ENCODE peak calls at places on chromosomes 13 and 19, in five cellular contexts. H is SK-N-SH, U is IMR-90, N is A549, V is HCT116. X is an unnamed sample.

GRCh38 chr13:34189946-34190345 is 372.0 kb downstream of the RFC3 start:
- DNase-seq in U (no peak), N (no peak), H (no peak), V (no peak), X (no peak)

GRCh38 chr13:62320129-62320724 is 904.6 kb upstream of the PCDH20 start:
- DNase-seq in N (peak), H (peak), U (peak), V (peak), X (no peak)

GRCh38 chr19:51136333-51136732 is 5.8 kb upstream of the SIGLEC7 start:
- DNase-seq in H (no peak), V (no peak), N (no peak), U (no peak), X (no peak)

GRCh38 chr13:106566682-106567420 is 1.1 kb downstream of the ARGLU1 start:
- DNase-seq in H (peak), U (peak), V (no peak), N (peak), X (peak)

GRCh38 chr13:85675508-85675907 is 123.7 kb downstream of the SLITRK6 start:
- DNase-seq in U (no peak), V (no peak), H (no peak), N (no peak), X (no peak)

GRCh38 chr19:13717194-13717643 is 47.1 kb upstream of the MRI1 start:
- DNase-seq in H (no peak), V (no peak), N (no peak), U (peak), X (peak)

GRCh38 chr13:52319876-52320275 is 86.1 kb downstream of the THSD1 start:
- DNase-seq in N (no peak), H (no peak), U (peak), V (no peak), X (no peak)

GRCh38 chr19:49210108-49210900 is 52.7 kb downstream of the TRPM4 start:
- DNase-seq in V (no peak), U (no peak), H (peak), N (no peak), X (peak)

GRCh38 chr19:35041548-35042055 is at the start of gene HPN:
- DNase-seq in H (no peak), N (no peak), U (no peak), V (no peak), X (peak)

GRCh38 chr13:23175920-23176319 is 4.9 kb upstream of the SGCG start:
- DNase-seq in H (no peak), N (no peak), U (peak), V (peak), X (no peak)

GRCh38 chr19:11111771-11112144 is 22.5 kb downstream of the LDLR start:
- DNase-seq in H (no peak), N (no peak), V (no peak), U (no peak), X (no peak)

GRCh38 chr19:42378225-42378929 is 11.7 kb downstream of the CNFN start:
- DNase-seq in N (no peak), V (no peak), H (no peak), U (no peak), X (no peak)

GRCh38 chr13:84651288-84651687 is 769.0 kb upstream of the SLITRK1 start:
- DNase-seq in V (no peak), N (no peak), U (peak), H (no peak), X (no peak)

GRCh38 chr19:30070198-30070969 is 128.3 kb downstream of the URI1 start:
- DNase-seq in N (no peak), U (no peak), V (no peak), H (no peak), X (no peak)

GRCh38 chr13:73809561-73809960 is 324.6 kb downstream of the KLF12 start:
- DNase-seq in U (peak), N (no peak), H (no peak), V (no peak), X (no peak)

GRCh38 chr19:57688011-57688763 is 6.4 kb downstream of the ZNF551 start:
- DNase-seq in N (no peak), U (no peak), H (no peak), V (no peak), X (no peak)

GRCh38 chr13:31970237-31970930 is 61.2 kb upstream of the FRY start:
- DNase-seq in V (no peak), U (peak), H (no peak), N (no peak), X (no peak)

GRCh38 chr19:55638864-55639359 is 1.9 kb upstream of the ZNF580 start:
- DNase-seq in H (peak), N (peak), V (no peak), U (peak), X (no peak)

GRCh38 chr19:15251749-15252397 is 19.6 kb upstream of the EPHX3 start:
- DNase-seq in V (no peak), U (peak), N (peak), H (peak), X (peak)

GRCh38 chr19:8081569-8082550 is 29.3 kb downstream of the CCL25 start:
- DNase-seq in V (no peak), H (no peak), U (no peak), N (no peak), X (no peak)

GRCh38 chr19:19460761-19461265 is 54.5 kb downstream of the TSSK6 start:
- DNase-seq in H (peak), U (peak), N (no peak), V (no peak), X (no peak)

GRCh38 chr19:51689751-51690358 is 3.3 kb upstream of the SPACA6 start:
- DNase-seq in V (no peak), U (no peak), N (peak), H (peak), X (peak)

GRCh38 chr13:19960673-19961015 is 2.1 kb downstream of the ZMYM2 start:
- DNase-seq in V (no peak), H (no peak), U (no peak), N (no peak), X (no peak)

GRCh38 chr19:17327068-17327653 is 7.5 kb downstream of the ANO8 start:
- DNase-seq in N (no peak), V (no peak), U (no peak), H (no peak), X (no peak)

GRCh38 chr13:39263033-39263432 is 224.8 kb downstream of the NHLRC3 start:
- DNase-seq in U (peak), H (peak), N (peak), V (peak), X (peak)

GRCh38 chr13:74554581-74555290 is 420.5 kb upstream of the KLF12 start:
- DNase-seq in N (no peak), U (no peak), V (no peak), H (peak), X (no peak)

GRCh38 chr13:44411841-44412240 is 38.2 kb downstream of the SERP2 start:
- DNase-seq in N (no peak), V (no peak), U (no peak), H (no peak), X (no peak)

GRCh38 chr13:44414771-44415170 is 41.1 kb downstream of the SERP2 start:
- DNase-seq in N (no peak), H (no peak), V (no peak), U (no peak), X (no peak)

GRCh38 chr13:44412341-44412935 is 38.8 kb downstream of the SERP2 start:
- DNase-seq in N (no peak), V (no peak), U (no peak), H (no peak), X (no peak)

GRCh38 chr13:44410328-44410859 is 36.8 kb downstream of the SERP2 start:
- DNase-seq in H (no peak), N (no peak), V (no peak), U (no peak), X (no peak)

GRCh38 chr13:44413095-44413494 is 39.5 kb downstream of the SERP2 start:
- DNase-seq in U (peak), V (no peak), N (no peak), H (no peak), X (no peak)
- TF ChIP-seq RAD21 in U (no peak), V (no peak), N (no peak), H (no peak), X (no peak)

GRCh38 chr19:778910-779653 is 18.2 kb upstream of the PTBP1 start:
- DNase-seq in V (no peak), H (no peak), N (peak), U (peak), X (no peak)

GRCh38 chr19:784541-784940 is 12.7 kb upstream of the PTBP1 start:
- DNase-seq in U (no peak), V (no peak), N (peak), H (no peak), X (no peak)

GRCh38 chr19:780935-781334 is 16.3 kb upstream of the PTBP1 start:
- DNase-seq in V (no peak), U (no peak), H (no peak), N (no peak), X (no peak)

GRCh38 chr19:781800-782194 is 15.5 kb upstream of the PTBP1 start:
- DNase-seq in V (no peak), H (no peak), N (peak), U (no peak), X (no peak)

GRCh38 chr19:782195-783043 is 14.8 kb upstream of the PTBP1 start:
- DNase-seq in V (no peak), N (peak), U (peak), H (no peak), X (no peak)
- TF ChIP-seq RAD21 in V (no peak), N (no peak), U (no peak), H (no peak), X (no peak)

GRCh38 chr13:75876371-75877050 is 240.4 kb downstream of the LMO7 start:
- DNase-seq in U (peak), V (peak), N (peak), H (peak), X (peak)
- TF ChIP-seq RAD21 in U (peak), V (peak), N (peak), H (peak), X (peak)

GRCh38 chr19:6983448-6983847 is 37.8 kb downstream of the MBD3L2B start:
- DNase-seq in N (no peak), H (no peak), V (no peak), U (no peak), X (no peak)
- TF ChIP-seq RAD21 in N (no peak), H (no peak), V (no peak), U (no peak), X (no peak)

GRCh38 chr13:26228080-26228479 is 6.0 kb upstream of the RNF6 start:
- DNase-seq in V (no peak), H (no peak), N (no peak), U (no peak), X (no peak)
- TF ChIP-seq RAD21 in V (no peak), H (no peak), N (no peak), U (no peak), X (no peak)

DNA sequence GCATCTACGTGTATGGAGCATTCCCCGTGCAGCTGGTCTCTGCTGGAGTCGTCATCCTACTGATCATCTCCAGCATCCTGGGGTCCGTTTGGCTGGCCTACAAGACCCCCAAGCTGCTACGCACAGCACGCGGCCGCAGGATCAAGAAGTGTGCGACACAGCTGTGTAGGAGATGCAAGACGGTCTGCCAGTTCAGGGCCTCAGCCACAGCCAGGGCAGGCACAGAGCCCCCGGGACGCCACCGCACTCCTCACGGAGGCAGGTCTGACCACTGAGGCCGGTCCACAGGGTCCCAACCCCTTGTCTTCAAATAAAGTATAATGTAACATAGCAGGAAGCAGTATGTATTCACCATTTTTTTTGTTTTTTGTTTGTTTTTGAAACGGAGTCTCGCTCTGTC is 6.1 kb downstream of the PRR22 start:
- DNase-seq in H (no peak), U (no peak), N (no peak), V (no peak), X (no peak)
- TF ChIP-seq RAD21 in H (no peak), U (no peak), N (no peak), V (no peak), X (no peak)

DNA sequence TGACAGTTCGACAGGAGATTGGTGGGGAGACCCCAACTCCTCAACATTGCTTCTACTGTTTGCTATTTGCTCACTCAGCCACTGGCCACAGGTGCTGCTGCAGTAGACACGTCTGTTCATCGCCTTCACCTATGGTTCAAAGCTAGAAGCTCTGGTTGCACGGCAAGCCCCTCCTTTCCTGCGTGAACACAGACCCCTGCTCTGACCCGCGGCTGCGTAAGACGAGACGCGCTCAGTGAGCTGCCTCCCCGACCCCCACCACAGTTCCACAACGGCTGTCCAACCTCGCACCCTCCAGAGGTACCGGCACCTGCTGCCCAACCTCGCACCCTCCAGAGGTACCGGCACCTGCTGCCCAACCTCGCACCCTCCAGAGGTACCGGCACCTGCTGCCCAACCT is 6.8 kb downstream of the RASA3 start:
- DNase-seq in H (no peak), N (no peak), V (no peak), U (no peak), X (no peak)
- TF ChIP-seq RAD21 in H (no peak), N (no peak), V (no peak), U (no peak), X (no peak)

GRCh38 chr19:31955884-31956283 is 389.5 kb upstream of the ZNF507 start:
- DNase-seq in V (no peak), U (no peak), H (no peak), N (no peak), X (no peak)
- TF ChIP-seq RAD21 in V (no peak), U (no peak), H (no peak), N (no peak), X (no peak)

GRCh38 chr13:30871713-30872029 is 34.4 kb upstream of the MEDAG start:
- DNase-seq in V (no peak), H (no peak), N (no peak), U (no peak), X (no peak)

GRCh38 chr13:30873519-30873918 is 32.6 kb upstream of the MEDAG start:
- DNase-seq in U (peak), H (no peak), N (no peak), V (no peak), X (no peak)

GRCh38 chr13:30872195-30872594 is 33.9 kb upstream of the MEDAG start:
- DNase-seq in N (no peak), H (no peak), V (no peak), U (no peak), X (no peak)

GRCh38 chr13:30874111-30874510 is 32.0 kb upstream of the MEDAG start:
- DNase-seq in H (no peak), V (no peak), N (no peak), U (no peak), X (no peak)

GRCh38 chr13:30872685-30873443 is 33.2 kb upstream of the MEDAG start:
- DNase-seq in U (peak), V (no peak), N (no peak), H (peak), X (no peak)
- TF ChIP-seq RAD21 in U (peak), V (no peak), N (no peak), H (no peak), X (no peak)